ENCODE peak calls at places on chromosomes 12 and 14, in seven cellular contexts. X is adrenal gland; V is WTC11; D is omental fat pad; L is lower leg skin; P is CD8-positive, alpha-beta memory T cell; A is ELR. C is an unnamed sample.

GRCh38 chr12:106107566-106107965 is 31.2 kb downstream of the NUAK1 start:
- DNase-seq in A (peak), V (no peak), X (no peak), P (no peak), D (no peak), L (no peak), C (no peak)

GRCh38 chr12:52618866-52619265 is 507 bp upstream of the KRT73 start:
- DNase-seq in X (no peak), L (no peak), V (no peak), P (no peak), D (no peak), A (no peak), C (no peak)

GRCh38 chr12:78446555-78446954 is 418.0 kb upstream of the SYT1 start:
- DNase-seq in X (no peak), V (no peak), D (no peak), L (no peak), A (no peak), P (no peak), C (no peak)

GRCh38 chr14:49193365-49194050 is 392.7 kb downstream of the RPS29 start:
- DNase-seq in A (no peak), V (no peak), P (no peak), X (no peak), L (no peak), D (no peak), C (no peak)

GRCh38 chr12:121926874-121927706 is 8.7 kb downstream of the CFAP251 start:
- DNase-seq in X (no peak), D (no peak), P (no peak), A (no peak), V (no peak), L (no peak), C (no peak)

GRCh38 chr12:107400686-107401447 is 284.7 kb upstream of the PWP1 start:
- DNase-seq in P (no peak), D (no peak), X (no peak), L (no peak), V (no peak), A (peak), C (no peak)

GRCh38 chr12:104680070-104680469 is 223.3 kb downstream of the CHST11 start:
- DNase-seq in P (peak), D (no peak), A (peak), V (no peak), L (no peak), X (no peak), C (peak)

GRCh38 chr14:96098309-96098998 is 59.3 kb downstream of the C14orf132 start:
- DNase-seq in A (peak), V (peak), P (no peak), L (peak), D (no peak), X (no peak), C (peak)

GRCh38 chr14:70906785-70907171 is 481 bp upstream of the PCNX1 start:
- DNase-seq in L (peak), P (no peak), D (no peak), V (no peak), X (no peak), A (peak), C (no peak)

GRCh38 chr14:102757646-102758045 is 19.6 kb upstream of the TRAF3 start:
- DNase-seq in P (no peak), L (no peak), D (no peak), A (no peak), V (no peak), X (no peak), C (no peak)

GRCh38 chr14:81571437-81571836 is 37.8 kb upstream of the SEL1L start:
- DNase-seq in L (no peak), V (no peak), D (no peak), X (no peak), P (no peak), A (no peak), C (no peak)